ENCODE peak calls at places on chromosomes 3 and 15, in ten cellular contexts. One of them, this sample, is unnamed.

GRCh38 chr3:54877675-54878544 is 49.9 kb downstream of the LRTM1 start:
- DNase-seq in heart right ventricle: no peak
- DNase-seq in NCI-H2081: no peak
- DNase-seq in fibroblast of the aortic adventitia: no peak
- DNase-seq in AG09319: no peak
- DNase-seq in activated CD4-positive, alpha-beta T cell treated with anti-CD3 and anti-CD28 coated beads for 48 hours: no peak
- DNase-seq in NCI-H345: no peak
- DNase-seq in transverse colon: no peak
- DNase-seq in astrocyte of the cerebellum: no peak
- DNase-seq in testis: no peak
- DNase-seq in this sample: no peak

GRCh38 chr3:123130079-123130726 is 63.4 kb downstream of the PDIA5 start:
- DNase-seq in heart right ventricle: no peak
- DNase-seq in NCI-H2081: no peak
- DNase-seq in fibroblast of the aortic adventitia: no peak
- DNase-seq in AG09319: no peak
- DNase-seq in activated CD4-positive, alpha-beta T cell treated with anti-CD3 and anti-CD28 coated beads for 48 hours: no peak
- DNase-seq in NCI-H345: no peak
- DNase-seq in transverse colon: peak
- DNase-seq in astrocyte of the cerebellum: no peak
- DNase-seq in testis: no peak
- DNase-seq in this sample: no peak

GRCh38 chr15:81480645-81481053 is 106.6 kb upstream of the TMC3 start:
- DNase-seq in heart right ventricle: no peak
- DNase-seq in NCI-H2081: peak
- DNase-seq in fibroblast of the aortic adventitia: peak
- DNase-seq in AG09319: peak
- DNase-seq in activated CD4-positive, alpha-beta T cell treated with anti-CD3 and anti-CD28 coated beads for 48 hours: no peak
- DNase-seq in NCI-H345: peak
- DNase-seq in transverse colon: no peak
- DNase-seq in astrocyte of the cerebellum: peak
- DNase-seq in testis: peak
- DNase-seq in this sample: peak

GRCh38 chr3:107986505-107986904 is 104.3 kb downstream of the CD47 start:
- DNase-seq in heart right ventricle: no peak
- DNase-seq in NCI-H2081: no peak
- DNase-seq in fibroblast of the aortic adventitia: peak
- DNase-seq in AG09319: no peak
- DNase-seq in activated CD4-positive, alpha-beta T cell treated with anti-CD3 and anti-CD28 coated beads for 48 hours: no peak
- DNase-seq in NCI-H345: no peak
- DNase-seq in transverse colon: no peak
- DNase-seq in astrocyte of the cerebellum: no peak
- DNase-seq in testis: no peak
- DNase-seq in this sample: no peak

GRCh38 chr3:171984883-171985282 is 54.5 kb upstream of the FNDC3B start:
- DNase-seq in heart right ventricle: no peak
- DNase-seq in NCI-H2081: no peak
- DNase-seq in fibroblast of the aortic adventitia: no peak
- DNase-seq in AG09319: no peak
- DNase-seq in activated CD4-positive, alpha-beta T cell treated with anti-CD3 and anti-CD28 coated beads for 48 hours: no peak
- DNase-seq in NCI-H345: no peak
- DNase-seq in transverse colon: no peak
- DNase-seq in astrocyte of the cerebellum: no peak
- DNase-seq in testis: no peak
- DNase-seq in this sample: no peak

GRCh38 chr15:34133511-34133910 is 31.6 kb downstream of the PGBD4 start:
- DNase-seq in heart right ventricle: no peak
- DNase-seq in NCI-H2081: no peak
- DNase-seq in fibroblast of the aortic adventitia: no peak
- DNase-seq in AG09319: no peak
- DNase-seq in activated CD4-positive, alpha-beta T cell treated with anti-CD3 and anti-CD28 coated beads for 48 hours: no peak
- DNase-seq in NCI-H345: no peak
- DNase-seq in transverse colon: no peak
- DNase-seq in astrocyte of the cerebellum: no peak
- DNase-seq in testis: no peak
- DNase-seq in this sample: no peak

GRCh38 chr15:66789029-66790025 is 87.3 kb downstream of the SMAD6 start:
- DNase-seq in heart right ventricle: no peak
- DNase-seq in NCI-H2081: no peak
- DNase-seq in fibroblast of the aortic adventitia: peak
- DNase-seq in AG09319: peak
- DNase-seq in activated CD4-positive, alpha-beta T cell treated with anti-CD3 and anti-CD28 coated beads for 48 hours: peak
- DNase-seq in NCI-H345: no peak
- DNase-seq in transverse colon: peak
- DNase-seq in astrocyte of the cerebellum: no peak
- DNase-seq in testis: peak
- DNase-seq in this sample: peak

GRCh38 chr3:182045721-182046120 is 334.0 kb downstream of the SOX2 start:
- DNase-seq in heart right ventricle: no peak
- DNase-seq in NCI-H2081: no peak
- DNase-seq in fibroblast of the aortic adventitia: no peak
- DNase-seq in AG09319: no peak
- DNase-seq in activated CD4-positive, alpha-beta T cell treated with anti-CD3 and anti-CD28 coated beads for 48 hours: no peak
- DNase-seq in NCI-H345: no peak
- DNase-seq in transverse colon: no peak
- DNase-seq in astrocyte of the cerebellum: no peak
- DNase-seq in testis: no peak
- DNase-seq in this sample: no peak

GRCh38 chr15:90680371-90680935 is 36.7 kb upstream of the BLM start:
- DNase-seq in heart right ventricle: no peak
- DNase-seq in NCI-H2081: no peak
- DNase-seq in fibroblast of the aortic adventitia: peak
- DNase-seq in AG09319: peak
- DNase-seq in activated CD4-positive, alpha-beta T cell treated with anti-CD3 and anti-CD28 coated beads for 48 hours: no peak
- DNase-seq in NCI-H345: no peak
- DNase-seq in transverse colon: no peak
- DNase-seq in astrocyte of the cerebellum: peak
- DNase-seq in testis: no peak
- DNase-seq in this sample: peak